ENCODE peak calls at places on chromosomes 7 and 10, in five cellular contexts. F is K562, R is HCT116, S is H1, O is GM12878. J is an unnamed sample.
A peak's percentile ranks its signal among the peaks of the same experiment; 100 is the strongest.

GRCh38 chr10:69496352-69497234 is 45.3 kb downstream of the TSPAN15 start:
- DNase-seq in F (no peak), S (no peak), O (no peak), R (no peak), J (no peak)

GRCh38 chr7:107638594-107638993 is 22.0 kb upstream of the SLC26A4 start:
- DNase-seq in F (no peak), S (no peak), R (no peak), O (peak; percentile 75), J (no peak)

GRCh38 chr10:124614003-124614659 is 130.0 kb downstream of the FAM53B start:
- DNase-seq in F (no peak), R (no peak), O (peak; percentile 58), S (no peak), J (no peak)

GRCh38 chr7:85413718-85414117 is 226.9 kb upstream of the SEMA3D start:
- DNase-seq in O (no peak), R (no peak), S (no peak), F (no peak), J (no peak)

GRCh38 chr10:83276971-83277370 is 862.3 kb upstream of the GHITM start:
- DNase-seq in R (no peak), O (no peak), S (no peak), F (no peak), J (no peak)

GRCh38 chr10:123796736-123797135 is 94.9 kb downstream of the CPXM2 start:
- DNase-seq in R (no peak), S (no peak), O (no peak), F (peak; percentile 29), J (no peak)

GRCh38 chr7:128796325-128796724 is 4.6 kb downstream of the CCDC136 start:
- DNase-seq in S (no peak), R (no peak), F (no peak), O (no peak), J (no peak)

GRCh38 chr7:100897111-100897608 is 1.5 kb upstream of the ACHE start:
- DNase-seq in S (no peak), F (peak; percentile 77), R (no peak), O (no peak), J (no peak)

GRCh38 chr10:59823111-59823510 is 69.9 kb upstream of the MRLN start:
- DNase-seq in R (no peak), O (no peak), S (no peak), F (no peak), J (no peak)

GRCh38 chr10:88489107-88489506 is 94.0 kb downstream of the RNLS start:
- DNase-seq in S (no peak), F (no peak), R (no peak), O (no peak), J (no peak)

GRCh38 chr7:84529480-84530205 is 335.1 kb upstream of the SEMA3A start:
- DNase-seq in R (peak; percentile 47), F (no peak), O (no peak), S (no peak), J (no peak)

GRCh38 chr7:104538152-104538551 is 209.7 kb downstream of the LHFPL3 start:
- DNase-seq in F (no peak), R (no peak), O (no peak), S (no peak), J (no peak)

GRCh38 chr7:141477866-141478265 is 73.3 kb upstream of the AGK start:
- DNase-seq in F (no peak), O (no peak), S (no peak), R (no peak), J (no peak)

GRCh38 chr10:33279791-33280190 is 54.7 kb downstream of the NRP1 start:
- DNase-seq in F (no peak), S (no peak), R (no peak), O (no peak), J (no peak)

GRCh38 chr10:132311338-132311939 is 3.7 kb upstream of the STK32C start:
- DNase-seq in F (peak; percentile 64), R (peak; percentile 67), O (no peak), S (no peak), J (peak; percentile 74)

GRCh38 chr10:112991888-112992491 is 41.9 kb downstream of the TCF7L2 start:
- DNase-seq in O (no peak), R (no peak), S (no peak), F (no peak), J (peak; percentile 47)

GRCh38 chr10:59323036-59323459 is 39.3 kb downstream of the FAM13C start:
- DNase-seq in S (no peak), O (no peak), R (no peak), F (no peak), J (peak; percentile 77)

GRCh38 chr10:131207584-131208532 is 103.7 kb downstream of the TCERG1L start:
- DNase-seq in S (no peak), F (no peak), O (no peak), R (no peak), J (no peak)

GRCh38 chr7:50676754-50677153 is 105.9 kb downstream of the GRB10 start:
- DNase-seq in R (no peak), F (no peak), S (no peak), O (no peak), J (no peak)

GRCh38 chr7:50674299-50674698 is 108.4 kb downstream of the GRB10 start:
- DNase-seq in O (no peak), R (no peak), F (no peak), S (no peak), J (no peak)

GRCh38 chr7:50673096-50673495 is 107.9 kb upstream of the DDC start:
- DNase-seq in F (no peak), R (no peak), S (no peak), O (no peak), J (no peak)

GRCh38 chr7:50676079-50676478 is 106.6 kb downstream of the GRB10 start:
- DNase-seq in O (no peak), F (no peak), S (no peak), R (no peak), J (no peak)

GRCh38 chr7:50674896-50675835 is 107.5 kb downstream of the GRB10 start:
- DNase-seq in F (no peak), S (no peak), R (no peak), O (no peak), J (no peak)
- H3K27ac ChIP-seq in F (no peak overlapping the region), S (no peak overlapping the region), R (no peak overlapping the region), O (no peak overlapping the region), J (no peak overlapping the region)

GRCh38 chr10:107915277-107915634 is 750.8 kb upstream of the SORCS1 start:
- DNase-seq in R (no peak), S (no peak), O (no peak), F (no peak), J (peak; percentile 4)
- TF ChIP-seq SP1 in R (no peak), S (no peak), O (no peak), F (no peak), J (no peak)

GRCh38 chr10:43448742-43449141 is 11.8 kb downstream of the ZNF487 start:
- DNase-seq in F (no peak), S (no peak), O (no peak), R (no peak), J (no peak)

GRCh38 chr10:43453266-43453831 is 16.4 kb downstream of the ZNF487 start:
- DNase-seq in S (no peak), F (no peak), R (no peak), O (no peak), J (no peak)

GRCh38 chr10:43458227-43458626 is 21.3 kb downstream of the ZNF487 start:
- DNase-seq in S (no peak), R (no peak), O (no peak), F (no peak), J (no peak)

GRCh38 chr10:43452356-43452914 is 15.5 kb downstream of the ZNF487 start:
- DNase-seq in R (no peak), F (no peak), O (no peak), S (no peak), J (no peak)
- H3K27ac ChIP-seq in R (no peak overlapping the region), F (no peak overlapping the region), O (peak overlapping the region; percentile 71), S (no peak overlapping the region), J (no peak overlapping the region)

DNA sequence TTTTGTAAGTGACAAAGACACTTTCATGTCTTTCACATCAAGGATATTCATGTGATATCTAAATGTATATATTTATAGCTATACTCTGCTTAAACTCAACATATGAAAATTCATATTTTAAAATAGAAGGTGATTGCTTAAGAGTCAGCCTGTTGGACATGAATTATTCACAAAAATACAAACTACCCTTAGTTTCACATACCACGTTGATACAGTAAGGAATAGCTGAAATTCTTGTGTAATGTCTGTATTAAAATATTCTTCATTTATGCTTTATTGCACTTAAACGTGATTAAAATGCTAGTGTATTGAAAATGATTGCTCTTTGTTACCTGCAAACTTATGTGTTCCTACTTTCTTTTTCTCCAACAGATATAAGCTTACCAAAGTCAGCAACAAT is 133.9 kb downstream of the WNT2 start:
- DNase-seq in R (no peak), O (no peak), F (no peak), S (no peak), J (no peak)
- TF ChIP-seq SP1 in R (no peak), O (no peak), F (no peak), S (no peak), J (no peak)